ENCODE peak calls at places on chromosomes 3 and 15, in five cellular contexts. One of them, this sample, is unnamed.

GRCh38 chr3:106114848-106115247 is 246.0 kb upstream of the CBLB start:
- DNase-seq in K562: peak
- DNase-seq in endothelial cell of umbilical vein: no peak
- DNase-seq in fibroblast of lung: peak
- DNase-seq in HCT116: no peak
- DNase-seq in this sample: no peak

GRCh38 chr15:39114690-39115378 is 466.0 kb upstream of the THBS1 start:
- DNase-seq in K562: no peak
- DNase-seq in HCT116: no peak
- DNase-seq in fibroblast of lung: no peak
- DNase-seq in endothelial cell of umbilical vein: no peak
- DNase-seq in this sample: no peak

GRCh38 chr3:153768559-153769469 is 352.4 kb upstream of the ARHGEF26 start:
- DNase-seq in K562: peak
- DNase-seq in fibroblast of lung: peak
- DNase-seq in endothelial cell of umbilical vein: peak
- DNase-seq in HCT116: peak
- DNase-seq in this sample: peak

GRCh38 chr3:195893516-195893915 is 14.8 kb downstream of the TNK2 start:
- DNase-seq in endothelial cell of umbilical vein: no peak
- DNase-seq in fibroblast of lung: no peak
- DNase-seq in K562: no peak
- DNase-seq in HCT116: no peak
- DNase-seq in this sample: no peak

GRCh38 chr3:4983739-4984510 is 4.7 kb downstream of the BHLHE40 start:
- DNase-seq in fibroblast of lung: peak
- DNase-seq in K562: peak
- DNase-seq in endothelial cell of umbilical vein: peak
- DNase-seq in HCT116: peak
- DNase-seq in this sample: peak

GRCh38 chr3:139302084-139302800 is 41.6 kb upstream of the MRPS22 start:
- DNase-seq in endothelial cell of umbilical vein: no peak
- DNase-seq in K562: no peak
- DNase-seq in fibroblast of lung: peak
- DNase-seq in HCT116: peak
- DNase-seq in this sample: peak

GRCh38 chr15:77749236-77749997 is 116.7 kb upstream of the LINGO1 start:
- DNase-seq in fibroblast of lung: no peak
- DNase-seq in endothelial cell of umbilical vein: no peak
- DNase-seq in HCT116: no peak
- DNase-seq in K562: no peak
- DNase-seq in this sample: no peak

GRCh38 chr3:194327030-194327413 is 24.1 kb downstream of the CPN2 start:
- DNase-seq in fibroblast of lung: no peak
- DNase-seq in HCT116: peak
- DNase-seq in endothelial cell of umbilical vein: no peak
- DNase-seq in K562: no peak
- DNase-seq in this sample: no peak

GRCh38 chr15:95329362-95329761 is 1001.1 kb upstream of the NR2F2 start:
- DNase-seq in K562: no peak
- DNase-seq in HCT116: no peak
- DNase-seq in endothelial cell of umbilical vein: peak
- DNase-seq in fibroblast of lung: no peak
- DNase-seq in this sample: no peak

GRCh38 chr3:132231633-132232032 is 85.6 kb upstream of the ACP3 start:
- DNase-seq in fibroblast of lung: peak
- DNase-seq in HCT116: peak
- DNase-seq in K562: no peak
- DNase-seq in endothelial cell of umbilical vein: peak
- DNase-seq in this sample: peak

GRCh38 chr3:187943677-187944390 is 198.6 kb upstream of the BCL6 start:
- DNase-seq in HCT116: no peak
- DNase-seq in endothelial cell of umbilical vein: no peak
- DNase-seq in fibroblast of lung: peak
- DNase-seq in K562: no peak
- DNase-seq in this sample: peak

GRCh38 chr3:28326458-28326926 is 22.0 kb upstream of the ZCWPW2 start:
- DNase-seq in K562: no peak
- DNase-seq in fibroblast of lung: peak
- DNase-seq in endothelial cell of umbilical vein: no peak
- DNase-seq in HCT116: no peak
- DNase-seq in this sample: no peak

GRCh38 chr3:3027976-3028567 is 82.1 kb downstream of the IL5RA start:
- DNase-seq in fibroblast of lung: no peak
- DNase-seq in K562: no peak
- DNase-seq in HCT116: no peak
- DNase-seq in endothelial cell of umbilical vein: no peak
- DNase-seq in this sample: no peak

GRCh38 chr15:59420108-59420507 is 17.9 kb upstream of the FAM81A start:
- DNase-seq in fibroblast of lung: no peak
- DNase-seq in endothelial cell of umbilical vein: no peak
- DNase-seq in HCT116: no peak
- DNase-seq in K562: no peak
- DNase-seq in this sample: no peak

GRCh38 chr3:171972965-171973364 is 66.4 kb upstream of the FNDC3B start:
- DNase-seq in K562: no peak
- DNase-seq in endothelial cell of umbilical vein: no peak
- DNase-seq in fibroblast of lung: peak
- DNase-seq in HCT116: no peak
- DNase-seq in this sample: no peak

GRCh38 chr3:11228041-11228440 is 44.2 kb upstream of the ATG7 start:
- DNase-seq in fibroblast of lung: no peak
- DNase-seq in K562: no peak
- DNase-seq in endothelial cell of umbilical vein: no peak
- DNase-seq in HCT116: no peak
- DNase-seq in this sample: no peak

GRCh38 chr15:100763764-100764750 is 115.6 kb upstream of the ALDH1A3 start:
- DNase-seq in fibroblast of lung: no peak
- DNase-seq in HCT116: no peak
- DNase-seq in endothelial cell of umbilical vein: no peak
- DNase-seq in K562: no peak
- DNase-seq in this sample: no peak

GRCh38 chr3:173761161-173761560 is 363.6 kb downstream of the NLGN1 start:
- DNase-seq in endothelial cell of umbilical vein: peak
- DNase-seq in fibroblast of lung: no peak
- DNase-seq in K562: no peak
- DNase-seq in HCT116: no peak
- DNase-seq in this sample: no peak

GRCh38 chr3:178170698-178171535 is 365.3 kb upstream of the KCNMB2 start:
- DNase-seq in endothelial cell of umbilical vein: peak
- DNase-seq in K562: peak
- DNase-seq in HCT116: no peak
- DNase-seq in fibroblast of lung: peak
- DNase-seq in this sample: no peak

GRCh38 chr3:46690798-46691197 is 2.7 kb downstream of the ALS2CL start:
- DNase-seq in HCT116: no peak
- DNase-seq in K562: no peak
- DNase-seq in endothelial cell of umbilical vein: no peak
- DNase-seq in fibroblast of lung: no peak
- DNase-seq in this sample: peak

GRCh38 chr3:64651791-64652241 is 36.0 kb downstream of the ADAMTS9 start:
- DNase-seq in HCT116: no peak
- DNase-seq in fibroblast of lung: peak
- DNase-seq in K562: no peak
- DNase-seq in endothelial cell of umbilical vein: peak
- DNase-seq in this sample: no peak

GRCh38 chr3:188940213-188940914 is 231.4 kb upstream of the TPRG1 start:
- DNase-seq in K562: no peak
- DNase-seq in HCT116: no peak
- DNase-seq in endothelial cell of umbilical vein: no peak
- DNase-seq in fibroblast of lung: no peak
- DNase-seq in this sample: no peak

GRCh38 chr3:107574650-107575049 is 51.9 kb downstream of the BBX start:
- DNase-seq in K562: peak
- DNase-seq in endothelial cell of umbilical vein: peak
- DNase-seq in HCT116: peak
- DNase-seq in fibroblast of lung: peak
- DNase-seq in this sample: peak

GRCh38 chr3:58588030-58588614 is 10.9 kb upstream of the FAM107A start:
- DNase-seq in fibroblast of lung: peak
- DNase-seq in K562: peak
- DNase-seq in endothelial cell of umbilical vein: peak
- DNase-seq in HCT116: no peak
- DNase-seq in this sample: peak

GRCh38 chr3:98531622-98532274 is at the start of gene GPR15:
- DNase-seq in K562: no peak
- DNase-seq in fibroblast of lung: no peak
- DNase-seq in endothelial cell of umbilical vein: no peak
- DNase-seq in HCT116: no peak
- DNase-seq in this sample: no peak
- H3K4me3 ChIP-seq in K562: no peak
- H3K4me3 ChIP-seq in fibroblast of lung: no peak
- H3K4me3 ChIP-seq in endothelial cell of umbilical vein: no peak
- H3K4me3 ChIP-seq in HCT116: no peak
- H3K4me3 ChIP-seq in this sample: no peak

DNA sequence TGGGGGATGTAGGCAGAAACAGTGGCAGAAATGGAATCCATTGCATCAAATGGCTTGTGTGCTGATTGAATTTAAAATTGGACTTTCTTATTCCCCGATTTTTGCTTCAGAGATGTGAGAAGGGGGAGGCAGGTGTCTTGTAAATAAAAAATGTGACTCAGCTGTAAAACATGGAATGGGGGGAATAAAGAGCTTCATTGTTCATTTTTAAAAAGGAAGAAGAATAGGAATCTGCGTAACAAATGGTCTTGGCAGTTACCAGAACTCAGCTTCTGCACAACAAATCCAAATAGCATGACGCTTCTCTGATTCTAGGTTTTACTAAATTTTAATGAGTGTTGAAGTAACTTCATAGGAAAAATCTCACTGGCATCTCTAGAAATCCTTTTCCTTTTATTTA is 323.9 kb upstream of the GBE1 start:
- DNase-seq in fibroblast of lung: peak
- DNase-seq in HCT116: no peak
- DNase-seq in K562: no peak
- DNase-seq in endothelial cell of umbilical vein: peak
- DNase-seq in this sample: no peak
- H2AFZ ChIP-seq in fibroblast of lung: no peak
- H2AFZ ChIP-seq in HCT116: no peak
- H2AFZ ChIP-seq in K562: no peak
- H2AFZ ChIP-seq in endothelial cell of umbilical vein: peak
- H2AFZ ChIP-seq in this sample: no peak

GRCh38 chr3:128617557-128618397 is 32.8 kb downstream of the RPN1 start:
- DNase-seq in fibroblast of lung: peak
- DNase-seq in endothelial cell of umbilical vein: peak
- DNase-seq in K562: peak
- DNase-seq in HCT116: peak
- DNase-seq in this sample: peak
- H3K27ac ChIP-seq in fibroblast of lung: peak
- H3K27ac ChIP-seq in endothelial cell of umbilical vein: peak
- H3K27ac ChIP-seq in K562: no peak
- H3K27ac ChIP-seq in HCT116: peak
- H3K27ac ChIP-seq in this sample: peak

GRCh38 chr3:127454968-127455367 is 135.6 kb downstream of the TPRA1 start:
- DNase-seq in K562: no peak
- DNase-seq in endothelial cell of umbilical vein: no peak
- DNase-seq in HCT116: no peak
- DNase-seq in fibroblast of lung: no peak
- DNase-seq in this sample: no peak

GRCh38 chr3:127457094-127457475 is 133.4 kb downstream of the TPRA1 start:
- DNase-seq in endothelial cell of umbilical vein: peak
- DNase-seq in fibroblast of lung: peak
- DNase-seq in HCT116: no peak
- DNase-seq in K562: no peak
- DNase-seq in this sample: peak

GRCh38 chr3:127455541-127456450 is 134.7 kb downstream of the TPRA1 start:
- DNase-seq in fibroblast of lung: peak
- DNase-seq in endothelial cell of umbilical vein: peak
- DNase-seq in K562: peak
- DNase-seq in HCT116: peak
- DNase-seq in this sample: peak

GRCh38 chr3:127457746-127458145 is 132.8 kb downstream of the TPRA1 start:
- DNase-seq in endothelial cell of umbilical vein: no peak
- DNase-seq in K562: no peak
- DNase-seq in HCT116: no peak
- DNase-seq in fibroblast of lung: no peak
- DNase-seq in this sample: no peak

DNA sequence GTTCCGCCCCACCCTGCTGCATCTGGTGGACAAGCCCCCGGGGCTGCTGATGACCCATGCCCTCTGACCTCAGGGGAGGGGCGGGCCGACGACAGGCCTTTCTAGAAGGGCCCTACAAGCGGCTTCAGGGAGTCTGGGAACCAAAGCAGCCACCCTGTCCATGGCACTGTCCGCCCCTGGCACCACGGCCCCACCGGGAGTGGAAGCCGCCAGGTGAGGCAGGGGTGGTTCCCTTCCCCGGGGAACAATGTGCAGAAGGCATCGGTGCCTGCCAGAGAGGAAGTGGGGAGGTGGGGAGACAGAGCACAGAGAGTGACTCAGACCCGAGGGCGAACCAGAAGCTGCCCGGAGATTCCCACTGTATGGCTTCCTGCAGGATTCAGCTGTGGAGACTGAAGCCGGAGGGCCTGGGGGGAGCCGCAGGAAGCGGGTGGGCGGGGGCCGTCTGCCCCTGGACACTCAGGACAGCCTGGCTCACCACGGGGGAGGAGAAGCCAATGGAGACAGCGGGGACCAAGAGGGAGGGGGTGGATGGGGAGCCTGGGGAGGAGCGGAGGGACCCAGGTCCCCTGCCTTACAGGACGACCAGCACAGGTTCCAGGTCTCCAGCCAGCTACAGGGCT is 134.0 kb downstream of the TPRA1 start:
- DNase-seq in endothelial cell of umbilical vein: peak
- DNase-seq in fibroblast of lung: peak
- DNase-seq in K562: no peak
- DNase-seq in HCT116: no peak
- DNase-seq in this sample: peak
- H3K4me3 ChIP-seq in endothelial cell of umbilical vein: no peak
- H3K4me3 ChIP-seq in fibroblast of lung: no peak
- H3K4me3 ChIP-seq in K562: no peak
- H3K4me3 ChIP-seq in HCT116: no peak
- H3K4me3 ChIP-seq in this sample: no peak

GRCh38 chr3:111482611-111483010 is 59.4 kb upstream of the CD96 start:
- DNase-seq in K562: no peak
- DNase-seq in endothelial cell of umbilical vein: no peak
- DNase-seq in fibroblast of lung: no peak
- DNase-seq in HCT116: no peak
- DNase-seq in this sample: no peak
- H2AFZ ChIP-seq in K562: no peak
- H2AFZ ChIP-seq in endothelial cell of umbilical vein: no peak
- H2AFZ ChIP-seq in fibroblast of lung: no peak
- H2AFZ ChIP-seq in HCT116: no peak
- H2AFZ ChIP-seq in this sample: no peak

DNA sequence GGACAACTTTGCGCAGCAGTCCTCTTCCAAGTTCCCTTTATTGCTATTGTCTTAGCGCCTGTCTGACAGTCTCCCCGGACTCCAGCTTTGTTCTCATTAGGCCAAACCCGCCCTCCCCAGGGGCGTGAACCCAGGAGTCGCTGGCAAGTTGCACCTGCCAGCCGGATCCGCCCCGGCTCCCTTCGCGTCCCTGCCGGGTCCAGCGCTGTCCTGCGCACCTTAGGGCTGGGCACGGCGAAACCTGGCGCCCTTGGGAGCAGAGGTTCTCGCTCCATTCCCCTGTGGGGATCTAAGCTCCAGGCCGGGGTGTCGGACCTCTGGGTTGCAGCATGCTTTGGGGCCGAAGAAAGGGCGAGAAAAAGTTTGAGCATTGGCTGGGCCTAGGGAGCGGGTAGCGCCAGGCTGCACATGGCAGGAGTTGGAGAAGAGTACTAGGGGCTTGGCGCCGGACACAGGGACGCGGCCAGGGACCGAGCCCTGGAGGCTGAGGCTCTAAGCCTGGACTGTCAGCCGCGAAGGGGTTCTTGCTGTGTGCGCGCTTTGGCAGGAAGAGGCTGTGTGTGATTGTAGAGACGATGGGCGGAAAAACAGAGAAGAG is 335.1 kb upstream of the THRB start:
- DNase-seq in endothelial cell of umbilical vein: peak
- DNase-seq in fibroblast of lung: no peak
- DNase-seq in K562: no peak
- DNase-seq in HCT116: no peak
- DNase-seq in this sample: peak
- H3K27ac ChIP-seq in endothelial cell of umbilical vein: no peak
- H3K27ac ChIP-seq in fibroblast of lung: no peak
- H3K27ac ChIP-seq in K562: no peak
- H3K27ac ChIP-seq in HCT116: no peak
- H3K27ac ChIP-seq in this sample: peak